ENCODE peak calls at places on chromosomes 11 and 22, in six cellular contexts. One of them, this sample, is unnamed.
A peak's percentile ranks its signal among the peaks of the same experiment; 100 is the strongest.

GRCh38 chr11:92489831-92490399 is 265.3 kb downstream of the FAT3 start:
- DNase-seq in K562: no peak
- DNase-seq in A549: no peak
- DNase-seq in HepG2: no peak
- DNase-seq in SK-N-SH: peak; percentile 9
- DNase-seq in GM12878: no peak
- DNase-seq in this sample: no peak

GRCh38 chr11:35173011-35173511 is 34.1 kb downstream of the CD44 start:
- DNase-seq in K562: no peak
- DNase-seq in A549: no peak
- DNase-seq in HepG2: peak; percentile 38
- DNase-seq in SK-N-SH: no peak
- DNase-seq in GM12878: peak; percentile 35
- DNase-seq in this sample: peak; percentile 42

GRCh38 chr11:34234086-34234740 is 123.6 kb downstream of the ABTB2 start:
- DNase-seq in K562: peak; percentile 49
- DNase-seq in A549: no peak
- DNase-seq in HepG2: no peak
- DNase-seq in SK-N-SH: no peak
- DNase-seq in GM12878: peak; percentile 88
- DNase-seq in this sample: peak; percentile 78

GRCh38 chr11:96748639-96749370 is 359.0 kb downstream of the JRKL start:
- DNase-seq in K562: no peak
- DNase-seq in A549: no peak
- DNase-seq in HepG2: no peak
- DNase-seq in SK-N-SH: no peak
- DNase-seq in GM12878: no peak
- DNase-seq in this sample: peak; percentile 46

GRCh38 chr11:41784513-41785335 is 325.3 kb upstream of the LRRC4C start:
- DNase-seq in K562: no peak
- DNase-seq in A549: no peak
- DNase-seq in HepG2: no peak
- DNase-seq in SK-N-SH: no peak
- DNase-seq in GM12878: no peak
- DNase-seq in this sample: no peak

GRCh38 chr11:33970984-33971466 is 79.1 kb upstream of the LMO2 start:
- DNase-seq in K562: peak; percentile 72
- DNase-seq in A549: peak; percentile 55
- DNase-seq in HepG2: peak; percentile 46
- DNase-seq in SK-N-SH: peak; percentile 66
- DNase-seq in GM12878: no peak
- DNase-seq in this sample: peak; percentile 50

GRCh38 chr11:131671764-131672163 is 301.3 kb downstream of the NTM start:
- DNase-seq in K562: no peak
- DNase-seq in A549: no peak
- DNase-seq in HepG2: no peak
- DNase-seq in SK-N-SH: no peak
- DNase-seq in GM12878: no peak
- DNase-seq in this sample: no peak

GRCh38 chr11:116044520-116044919 is 540.3 kb upstream of the CADM1 start:
- DNase-seq in K562: no peak
- DNase-seq in A549: no peak
- DNase-seq in HepG2: no peak
- DNase-seq in SK-N-SH: no peak
- DNase-seq in GM12878: no peak
- DNase-seq in this sample: no peak

GRCh38 chr11:70580036-70580805 is 181.9 kb downstream of the CTTN start:
- DNase-seq in K562: no peak
- DNase-seq in A549: no peak
- DNase-seq in HepG2: no peak
- DNase-seq in SK-N-SH: peak; percentile 7
- DNase-seq in GM12878: no peak
- DNase-seq in this sample: no peak

GRCh38 chr22:39686178-39686620 is 115.6 kb downstream of the CACNA1I start:
- DNase-seq in K562: no peak
- DNase-seq in A549: no peak
- DNase-seq in HepG2: no peak
- DNase-seq in SK-N-SH: no peak
- DNase-seq in GM12878: no peak
- DNase-seq in this sample: no peak

GRCh38 chr11:20159680-20160381 is 444 bp downstream of the DBX1 start:
- DNase-seq in K562: no peak
- DNase-seq in A549: no peak
- DNase-seq in HepG2: no peak
- DNase-seq in SK-N-SH: peak; percentile 46
- DNase-seq in GM12878: no peak
- DNase-seq in this sample: no peak

GRCh38 chr22:23110190-23110921 is 31.4 kb downstream of the RSPH14 start:
- DNase-seq in K562: no peak
- DNase-seq in A549: no peak
- DNase-seq in HepG2: no peak
- DNase-seq in SK-N-SH: peak; percentile 73
- DNase-seq in GM12878: no peak
- DNase-seq in this sample: no peak

GRCh38 chr11:17015639-17016125 is 1.5 kb upstream of the PLEKHA7 start:
- DNase-seq in K562: no peak
- DNase-seq in A549: no peak
- DNase-seq in HepG2: no peak
- DNase-seq in SK-N-SH: peak; percentile 36
- DNase-seq in GM12878: no peak
- DNase-seq in this sample: peak; percentile 10

GRCh38 chr22:17085277-17086091 is 684 bp downstream of the IL17RA start:
- DNase-seq in K562: no peak
- DNase-seq in A549: no peak
- DNase-seq in HepG2: no peak
- DNase-seq in SK-N-SH: no peak
- DNase-seq in GM12878: no peak
- DNase-seq in this sample: no peak

GRCh38 chr11:133506023-133506422 is 26.3 kb downstream of the OPCML start:
- DNase-seq in K562: no peak
- DNase-seq in A549: no peak
- DNase-seq in HepG2: no peak
- DNase-seq in SK-N-SH: no peak
- DNase-seq in GM12878: peak; percentile 42
- DNase-seq in this sample: no peak

GRCh38 chr11:61028135-61028729 is 56.8 kb downstream of the CD6 start:
- DNase-seq in K562: no peak
- DNase-seq in A549: no peak
- DNase-seq in HepG2: no peak
- DNase-seq in SK-N-SH: no peak
- DNase-seq in GM12878: peak; percentile 76
- DNase-seq in this sample: no peak

GRCh38 chr11:1473011-1473628 is 13.5 kb downstream of the MOB2 start:
- DNase-seq in K562: no peak
- DNase-seq in A549: no peak
- DNase-seq in HepG2: no peak
- DNase-seq in SK-N-SH: no peak
- DNase-seq in GM12878: no peak
- DNase-seq in this sample: no peak

GRCh38 chr11:76823481-76824028 is 37.2 kb upstream of the ACER3 start:
- DNase-seq in K562: peak; percentile 81
- DNase-seq in A549: peak; percentile 91
- DNase-seq in HepG2: peak; percentile 31
- DNase-seq in SK-N-SH: no peak
- DNase-seq in GM12878: no peak
- DNase-seq in this sample: peak; percentile 76

GRCh38 chr22:49320714-49321476 is 506.8 kb downstream of the BRD1 start:
- DNase-seq in K562: no peak
- DNase-seq in A549: no peak
- DNase-seq in HepG2: no peak
- DNase-seq in SK-N-SH: no peak
- DNase-seq in GM12878: no peak
- DNase-seq in this sample: no peak

GRCh38 chr11:8906629-8907028 is 4.4 kb upstream of the AKIP1 start:
- DNase-seq in K562: no peak
- DNase-seq in A549: peak; percentile 65
- DNase-seq in HepG2: no peak
- DNase-seq in SK-N-SH: no peak
- DNase-seq in GM12878: no peak
- DNase-seq in this sample: peak; percentile 84

GRCh38 chr22:40042312-40042711 is 47.6 kb downstream of the FAM83F start:
- DNase-seq in K562: no peak
- DNase-seq in A549: no peak
- DNase-seq in HepG2: no peak
- DNase-seq in SK-N-SH: no peak
- DNase-seq in GM12878: no peak
- DNase-seq in this sample: no peak

GRCh38 chr22:40346178-40347064 is at the start of gene ADSL:
- DNase-seq in K562: peak; percentile 89
- DNase-seq in A549: peak; percentile 82
- DNase-seq in HepG2: peak; percentile 79
- DNase-seq in SK-N-SH: peak; percentile 89
- DNase-seq in GM12878: peak; percentile 41
- DNase-seq in this sample: peak; percentile 79

GRCh38 chr11:45885274-45885920 is at the start of gene MAPK8IP1:
- DNase-seq in K562: peak; percentile 91
- DNase-seq in A549: no peak
- DNase-seq in HepG2: peak; percentile 47
- DNase-seq in SK-N-SH: peak; percentile 97
- DNase-seq in GM12878: no peak
- DNase-seq in this sample: no peak

GRCh38 chr11:46332568-46333128 is 14.6 kb upstream of the DGKZ start:
- DNase-seq in K562: no peak
- DNase-seq in A549: no peak
- DNase-seq in HepG2: no peak
- DNase-seq in SK-N-SH: peak; percentile 80
- DNase-seq in GM12878: no peak
- DNase-seq in this sample: no peak

GRCh38 chr11:70504246-70505020 is 106.1 kb downstream of the CTTN start:
- DNase-seq in K562: no peak
- DNase-seq in A549: no peak
- DNase-seq in HepG2: no peak
- DNase-seq in SK-N-SH: no peak
- DNase-seq in GM12878: no peak
- DNase-seq in this sample: no peak

GRCh38 chr11:1705121-1706052 is 8.4 kb downstream of the KRTAP5-6 start:
- DNase-seq in K562: no peak
- DNase-seq in A549: no peak
- DNase-seq in HepG2: no peak
- DNase-seq in SK-N-SH: no peak
- DNase-seq in GM12878: no peak
- DNase-seq in this sample: no peak

GRCh38 chr22:44382461-44383038 is 69.8 kb upstream of the SHISAL1 start:
- DNase-seq in K562: no peak
- DNase-seq in A549: no peak
- DNase-seq in HepG2: peak; percentile 3
- DNase-seq in SK-N-SH: no peak
- DNase-seq in GM12878: no peak
- DNase-seq in this sample: no peak

GRCh38 chr22:19891350-19892248 is 36.9 kb upstream of the GNB1L start:
- DNase-seq in K562: peak; percentile 99
- DNase-seq in A549: no peak
- DNase-seq in HepG2: peak; percentile 71
- DNase-seq in SK-N-SH: peak; percentile 89
- DNase-seq in GM12878: no peak
- DNase-seq in this sample: peak; percentile 89

GRCh38 chr22:31192513-31192912 is 19.6 kb upstream of the LIMK2 start:
- DNase-seq in K562: no peak
- DNase-seq in A549: no peak
- DNase-seq in HepG2: no peak
- DNase-seq in SK-N-SH: no peak
- DNase-seq in GM12878: no peak
- DNase-seq in this sample: peak; percentile 77

GRCh38 chr22:30318773-30319419 is 7.8 kb downstream of the TBC1D10A start:
- DNase-seq in K562: no peak
- DNase-seq in A549: no peak
- DNase-seq in HepG2: no peak
- DNase-seq in SK-N-SH: no peak
- DNase-seq in GM12878: no peak
- DNase-seq in this sample: no peak

GRCh38 chr22:37053310-37054077 is 2.0 kb downstream of the KCTD17 start:
- DNase-seq in K562: no peak
- DNase-seq in A549: no peak
- DNase-seq in HepG2: no peak
- DNase-seq in SK-N-SH: no peak
- DNase-seq in GM12878: no peak
- DNase-seq in this sample: no peak

GRCh38 chr11:122486793-122487495 is 168.6 kb upstream of the UBASH3B start:
- DNase-seq in K562: no peak
- DNase-seq in A549: no peak
- DNase-seq in HepG2: no peak
- DNase-seq in SK-N-SH: no peak
- DNase-seq in GM12878: no peak
- DNase-seq in this sample: peak; percentile 5

GRCh38 chr11:15843309-15843857 is 513.0 kb downstream of the SOX6 start:
- DNase-seq in K562: no peak
- DNase-seq in A549: no peak
- DNase-seq in HepG2: no peak
- DNase-seq in SK-N-SH: peak; percentile 60
- DNase-seq in GM12878: no peak
- DNase-seq in this sample: peak; percentile 11

GRCh38 chr22:37283393-37283937 is 1.2 kb downstream of the CYTH4 start:
- DNase-seq in K562: no peak
- DNase-seq in A549: no peak
- DNase-seq in HepG2: no peak
- DNase-seq in SK-N-SH: peak; percentile 61
- DNase-seq in GM12878: no peak
- DNase-seq in this sample: no peak

GRCh38 chr11:81658722-81659121 is 1074.9 kb downstream of the FAM181B start:
- DNase-seq in K562: no peak
- DNase-seq in A549: peak; percentile 1
- DNase-seq in HepG2: peak; percentile 20
- DNase-seq in SK-N-SH: peak; percentile 10
- DNase-seq in GM12878: no peak
- DNase-seq in this sample: peak; percentile 9

GRCh38 chr22:27335102-27335660 is 466.4 kb downstream of the MN1 start:
- DNase-seq in K562: no peak
- DNase-seq in A549: no peak
- DNase-seq in HepG2: no peak
- DNase-seq in SK-N-SH: no peak
- DNase-seq in GM12878: no peak
- DNase-seq in this sample: no peak
- TF ChIP-seq SMC3 in K562: no peak
- TF ChIP-seq SMC3 in A549: no peak
- TF ChIP-seq SMC3 in HepG2: no peak
- TF ChIP-seq SMC3 in SK-N-SH: no peak
- TF ChIP-seq SMC3 in GM12878: no peak
- TF ChIP-seq SMC3 in this sample: no peak

GRCh38 chr11:65084598-65085375 is 765 bp downstream of the ZFPL1 start:
- DNase-seq in K562: no peak
- DNase-seq in A549: no peak
- DNase-seq in HepG2: no peak
- DNase-seq in SK-N-SH: no peak
- DNase-seq in GM12878: no peak
- DNase-seq in this sample: no peak
- H3K27ac ChIP-seq in K562: peak overlapping the region; percentile 90
- H3K27ac ChIP-seq in A549: peak overlapping the region; percentile 85
- H3K27ac ChIP-seq in HepG2: peak overlapping the region; percentile 83
- H3K27ac ChIP-seq in SK-N-SH: peak overlapping the region; percentile 88
- H3K27ac ChIP-seq in GM12878: peak overlapping the region; percentile 84
- H3K27ac ChIP-seq in this sample: peak overlapping the region; percentile 100

GRCh38 chr11:43649921-43650320 is 30.6 kb upstream of the HSD17B12 start:
- DNase-seq in K562: no peak
- DNase-seq in A549: no peak
- DNase-seq in HepG2: no peak
- DNase-seq in SK-N-SH: no peak
- DNase-seq in GM12878: no peak
- DNase-seq in this sample: no peak
- TF ChIP-seq CTCF in K562: no peak
- TF ChIP-seq CTCF in A549: no peak
- TF ChIP-seq CTCF in HepG2: no peak
- TF ChIP-seq CTCF in SK-N-SH: no peak
- TF ChIP-seq CTCF in GM12878: no peak
- TF ChIP-seq CTCF in this sample: no peak

GRCh38 chr22:42994917-42995562 is 19.9 kb downstream of the PACSIN2 start:
- DNase-seq in K562: no peak
- DNase-seq in A549: peak; percentile 71
- DNase-seq in HepG2: peak; percentile 98
- DNase-seq in SK-N-SH: no peak
- DNase-seq in GM12878: peak; percentile 46
- DNase-seq in this sample: peak; percentile 94
- TF ChIP-seq SMC3 in K562: no peak
- TF ChIP-seq SMC3 in A549: no peak
- TF ChIP-seq SMC3 in HepG2: peak; percentile 27
- TF ChIP-seq SMC3 in SK-N-SH: no peak
- TF ChIP-seq SMC3 in GM12878: no peak
- TF ChIP-seq SMC3 in this sample: peak; percentile 8

This sample was measured in IMR-90.